ENCODE peak calls at places on chromosomes 4 and X, in eight cellular contexts. R is suprapubic skin, O is fibroblast of lung, Y is ascending aorta, G is uterus, Q is mucosa of descending colon, E is mammary epithelial cell, A is pancreas. M is an unnamed sample. For H3K4me1 and H3K9me3, the result is how much of the 10 kb centered on the place peaks cover.

GRCh38 chr4:145912391-145912790 is 26.2 kb downstream of the ZNF827 start:
- DNase-seq in R (no peak), O (no peak), Y (no peak), G (no peak), Q (no peak), E (peak), A (no peak), M (no peak)

GRCh38 chrX:137034508-137034872 is 695 bp upstream of the GPR101 start:
- DNase-seq in R (no peak), O (no peak), Y (no peak), G (no peak), Q (no peak), E (no peak), A (no peak), M (no peak)

GRCh38 chrX:46574337-46574940 is 874 bp downstream of the CHST7 start:
- DNase-seq in R (no peak), O (no peak), Y (no peak), G (no peak), Q (peak), E (peak), A (no peak), M (peak)

GRCh38 chr4:1171306-1172227 is 816 bp downstream of the SPON2 start:
- DNase-seq in R (no peak), O (no peak), Y (no peak), G (no peak), Q (peak), E (no peak), A (no peak), M (peak)

GRCh38 chr4:172412851-172413250 is 599.6 kb downstream of the GALNTL6 start:
- DNase-seq in R (no peak), O (no peak), Y (no peak), G (no peak), Q (no peak), E (peak), A (no peak), M (no peak)

GRCh38 chr4:54318904-54319303 is 89.8 kb downstream of the PDGFRA start:
- DNase-seq in R (no peak), O (peak), Y (no peak), G (no peak), Q (peak), E (peak), A (no peak), M (no peak)

GRCh38 chrX:103310592-103311400 is at the start of gene BEX2:
- DNase-seq in R (peak), O (peak), Y (no peak), G (peak), Q (peak), E (peak), A (peak), M (peak)

GRCh38 chr4:111813565-111814140 is 331.6 kb upstream of the FAM241A start:
- DNase-seq in R (no peak), O (no peak), Y (no peak), G (no peak), Q (no peak), E (no peak), A (no peak), M (no peak)

GRCh38 chr4:88097301-88097700 is 61.1 kb downstream of the ABCG2 start:
- DNase-seq in R (no peak), O (peak), Y (no peak), G (no peak), Q (no peak), E (no peak), A (no peak), M (no peak)

GRCh38 chr4:186765138-186765537 is 41.5 kb upstream of the FAT1 start:
- DNase-seq in R (no peak), O (peak), Y (no peak), G (no peak), Q (peak), E (peak), A (no peak), M (no peak)

GRCh38 chr4:122219356-122219755 is 67.2 kb downstream of the BLTP1 start:
- DNase-seq in R (no peak), O (no peak), Y (no peak), G (no peak), Q (no peak), E (no peak), A (no peak), M (no peak)

GRCh38 chrX:54786972-54787371 is 11.1 kb downstream of the ITIH6 start:
- DNase-seq in R (no peak), O (no peak), Y (no peak), G (no peak), Q (peak), E (peak), A (no peak), M (no peak)

GRCh38 chr4:105594094-105595010 is 41.9 kb downstream of the ARHGEF38 start:
- DNase-seq in R (no peak), O (no peak), Y (no peak), G (no peak), Q (no peak), E (peak), A (no peak), M (no peak)

GRCh38 chr4:78057135-78057599 is at the start of gene FRAS1:
- DNase-seq in R (peak), O (peak), Y (no peak), G (peak), Q (peak), E (peak), A (peak), M (peak)

GRCh38 chrX:53266914-53267313 is 14.5 kb downstream of the IQSEC2 start:
- DNase-seq in R (no peak), O (no peak), Y (no peak), G (no peak), Q (no peak), E (no peak), A (no peak), M (no peak)

GRCh38 chr4:168095776-168096443 is 3.6 kb downstream of the ANXA10 start:
- DNase-seq in R (no peak), O (no peak), Y (no peak), G (no peak), Q (no peak), E (peak), A (no peak), M (no peak)

GRCh38 chrX:71923516-71923915 is 12.9 kb downstream of the NHSL2 start:
- DNase-seq in R (no peak), O (peak), Y (no peak), G (no peak), Q (no peak), E (no peak), A (no peak), M (no peak)

GRCh38 chr4:71004281-71004851 is 10.9 kb downstream of the DCK start:
- DNase-seq in R (no peak), O (no peak), Y (no peak), G (no peak), Q (peak), E (no peak), A (no peak), M (peak)

GRCh38 chrX:74451450-74452198 is 30.3 kb downstream of the SLC16A2 start:
- DNase-seq in R (no peak), O (no peak), Y (no peak), G (no peak), Q (no peak), E (no peak), A (no peak), M (no peak)

GRCh38 chr4:17475481-17475880 is 36.4 kb downstream of the QDPR start:
- DNase-seq in R (no peak), O (peak), Y (no peak), G (no peak), Q (no peak), E (peak), A (no peak), M (no peak)

GRCh38 chr4:141133146-141134006 is at the start of gene RNF150:
- DNase-seq in R (peak), O (peak), Y (peak), G (peak), Q (peak), E (peak), A (peak), M (peak)

GRCh38 chr4:76737180-76737579 is 160.8 kb downstream of the SOWAHB start:
- DNase-seq in R (no peak), O (peak), Y (no peak), G (no peak), Q (no peak), E (no peak), A (no peak), M (no peak)
- H3K4me1 ChIP-seq in R (under half), O (under half), Y (under half), G (under half), Q (under half), E (under half), A (under half), M (under half)

DNA sequence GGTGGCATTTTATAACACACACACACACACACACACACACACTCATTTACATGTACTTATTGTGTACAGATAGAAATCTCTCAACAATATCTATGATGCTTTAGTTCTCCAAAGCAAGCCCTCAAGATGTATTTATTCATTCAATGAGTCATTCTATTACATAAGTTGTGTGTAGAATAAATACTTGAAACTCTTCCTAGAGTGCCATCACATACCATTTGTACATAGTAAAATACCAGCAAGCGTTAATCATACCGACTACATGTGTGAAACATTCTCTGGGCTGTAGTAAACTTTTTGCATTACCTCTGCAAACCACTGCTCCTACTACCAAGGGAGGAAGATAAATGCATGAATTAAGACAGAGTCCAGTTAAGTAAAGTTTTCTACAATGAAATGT is 71.0 kb downstream of the EPHA5 start:
- DNase-seq in R (no peak), O (no peak), Y (no peak), G (no peak), Q (no peak), E (peak), A (no peak), M (no peak)
- TF ChIP-seq CTCF in R (no peak), O (no peak), Y (no peak), G (no peak), Q (no peak), E (no peak), A (no peak), M (no peak)

GRCh38 chr4:108546728-108547127 is 73.6 kb upstream of the RPL34 start:
- DNase-seq in R (no peak), O (no peak), Y (no peak), G (no peak), Q (no peak), E (no peak), A (no peak), M (no peak)
- H3K9me3 ChIP-seq in R (under half), O (under half), Y (under half), G (under half), Q (under half), E (under half), A (under half), M (under half)

DNA sequence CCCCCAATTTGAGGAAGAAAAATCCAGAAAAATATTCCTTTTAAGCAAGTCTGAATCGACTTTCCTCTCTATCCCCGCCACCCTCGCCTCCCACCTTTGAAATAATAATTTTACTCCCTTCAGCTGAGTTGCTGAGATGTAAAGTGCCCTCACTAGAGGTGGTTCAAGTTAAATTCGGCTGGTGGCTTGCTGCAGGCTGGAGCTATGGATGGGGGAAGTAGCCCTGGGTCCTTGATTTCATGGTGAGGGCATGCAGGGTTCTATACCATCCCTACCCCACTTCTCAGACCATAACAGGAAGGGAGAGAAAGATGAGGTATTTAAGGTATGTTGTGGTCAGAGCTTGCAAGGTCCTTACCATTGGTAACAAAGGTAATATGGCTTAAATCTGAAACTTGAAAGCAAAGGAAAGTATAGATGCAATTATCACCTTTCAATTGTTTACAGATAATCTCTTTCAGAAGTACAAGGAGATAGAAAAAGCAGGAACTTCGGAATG is 440.0 kb downstream of the INPP4B start:
- DNase-seq in R (no peak), O (peak), Y (no peak), G (no peak), Q (no peak), E (peak), A (no peak), M (no peak)
- H3K4me1 ChIP-seq in R (under half), O (under half), Y (under half), G (under half), Q (under half), E (under half), A (under half), M (under half)

DNA sequence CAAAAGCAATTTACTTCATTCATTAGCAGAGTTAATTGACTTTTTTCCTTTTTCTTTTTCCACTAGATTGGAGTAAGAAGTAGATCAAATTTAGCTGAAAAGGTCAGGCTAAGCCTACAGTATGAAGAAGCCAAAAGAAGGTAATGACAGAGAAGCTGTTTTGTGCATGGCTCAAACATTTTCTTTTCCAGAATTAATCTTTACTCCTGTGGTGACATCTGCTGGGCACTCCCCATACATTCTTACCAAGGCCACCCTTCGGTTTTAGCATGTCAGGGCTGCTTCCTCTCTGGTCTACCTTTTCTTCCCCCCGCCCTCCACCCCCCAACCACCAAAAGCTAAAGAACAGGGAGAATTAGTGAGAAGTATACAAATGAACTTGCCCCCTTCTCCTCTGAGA is 70.2 kb downstream of the CLDN22 start:
- DNase-seq in R (no peak), O (peak), Y (no peak), G (no peak), Q (peak), E (peak), A (no peak), M (no peak)
- TF ChIP-seq CTCF in R (no peak), O (peak), Y (peak), G (no peak), Q (no peak), E (peak), A (peak), M (peak)

DNA sequence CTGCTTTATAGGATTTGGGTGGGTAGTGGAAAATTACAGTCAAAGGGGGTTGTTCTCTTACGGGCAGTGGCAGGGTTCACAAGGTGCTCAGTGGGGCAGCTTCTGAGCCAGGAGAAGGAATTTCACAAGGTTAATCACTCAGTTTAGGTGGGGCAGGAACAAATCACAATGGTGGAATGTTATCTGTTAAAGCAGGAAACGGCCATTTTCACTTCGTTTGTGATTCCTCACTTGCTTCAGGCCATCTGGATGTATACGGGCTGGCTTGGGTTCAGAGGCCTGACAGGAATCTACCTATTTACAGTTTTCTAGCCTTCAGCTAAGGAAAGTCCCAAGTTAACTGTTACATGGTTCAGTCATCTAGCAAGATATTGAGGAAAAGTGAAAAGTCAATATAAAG is 1003.5 kb downstream of the STPG2 start:
- DNase-seq in R (no peak), O (no peak), Y (no peak), G (no peak), Q (no peak), E (no peak), A (no peak), M (no peak)
- H3K9me3 ChIP-seq in R (under half), O (under half), Y (under half), G (under half), Q (under half), E (under half), A (under half), M (under half)

GRCh38 chr4:169228076-169228475 is 42.7 kb downstream of the SH3RF1 start:
- DNase-seq in R (no peak), O (no peak), Y (no peak), G (no peak), Q (no peak), E (no peak), A (no peak), M (no peak)

GRCh38 chr4:169226565-169226964 is 44.2 kb downstream of the SH3RF1 start:
- DNase-seq in R (no peak), O (no peak), Y (no peak), G (no peak), Q (no peak), E (no peak), A (no peak), M (no peak)

GRCh38 chr4:169225812-169226211 is 44.9 kb downstream of the SH3RF1 start:
- DNase-seq in R (no peak), O (no peak), Y (no peak), G (no peak), Q (no peak), E (peak), A (no peak), M (no peak)

GRCh38 chr4:169222768-169223167 is 48.0 kb downstream of the SH3RF1 start:
- DNase-seq in R (no peak), O (no peak), Y (no peak), G (no peak), Q (peak), E (no peak), A (no peak), M (no peak)

DNA sequence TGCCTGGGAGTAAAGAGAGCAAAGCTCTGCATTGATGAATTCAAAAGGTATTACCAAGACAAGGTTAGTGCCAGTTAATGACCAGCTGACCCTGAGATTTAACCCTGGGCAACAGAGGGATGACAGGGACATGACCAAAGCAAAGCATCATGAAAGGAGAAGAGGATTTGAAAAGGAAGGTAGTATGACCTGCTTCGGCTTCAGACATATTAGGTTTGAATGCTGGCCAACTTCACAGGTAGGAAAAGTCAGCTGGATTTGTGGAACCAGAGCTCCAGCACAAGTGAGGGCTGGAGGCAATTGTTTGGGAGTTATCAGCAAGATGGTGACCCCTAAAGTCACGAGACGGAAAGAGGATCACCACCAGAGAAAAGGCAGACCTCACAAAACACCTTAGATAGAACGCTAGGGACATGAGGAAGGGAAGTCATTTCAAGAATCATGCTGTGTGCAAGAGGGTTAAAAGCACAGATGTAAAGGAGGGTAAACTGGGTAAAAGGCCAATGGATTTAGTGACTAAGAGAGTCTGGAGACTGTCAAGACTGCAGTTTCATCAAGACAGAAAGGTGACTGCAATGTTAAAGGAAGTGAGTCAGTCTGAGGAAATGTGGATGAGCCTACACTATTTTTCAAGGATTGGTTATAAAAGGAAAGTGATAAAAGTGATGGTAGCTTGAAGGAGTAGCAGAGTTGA is 45.6 kb downstream of the SH3RF1 start:
- DNase-seq in R (no peak), O (peak), Y (no peak), G (no peak), Q (no peak), E (peak), A (no peak), M (no peak)
- H3K4me1 ChIP-seq in R (under half), O (under half), Y (under half), G (under half), Q (under half), E (half or more), A (under half), M (under half)

GRCh38 chrX:134246282-134246681 is 9.3 kb downstream of the CCDC160 start:
- DNase-seq in R (no peak), O (peak), Y (no peak), G (no peak), Q (no peak), E (no peak), A (no peak), M (no peak)
- TF ChIP-seq CTCF in R (no peak), O (no peak), Y (no peak), G (no peak), Q (no peak), E (no peak), A (no peak), M (no peak)